ENCODE peak calls at places on chromosomes 3 and 15, in ten cellular contexts. B is neural progenitor cell, H is IMR-90, I is uterus, Z is stomach, W is transverse colon, R is esophagus muscularis mucosa, T is mucosa of descending colon, E is epithelial cell of esophagus, N is HepG2. V is an unnamed sample.

GRCh38 chr3:100911956-100912355 is 81.3 kb downstream of the ABI3BP start:
- DNase-seq in B (no peak), H (no peak), I (no peak), Z (no peak), W (no peak), R (no peak), T (no peak), E (no peak), N (no peak), V (no peak)

GRCh38 chr3:83514130-83514914 is 1444.5 kb upstream of the CADM2 start:
- DNase-seq in B (no peak), H (no peak), I (no peak), Z (no peak), W (no peak), R (no peak), T (no peak), E (peak; percentile 37), N (no peak), V (no peak)

GRCh38 chr3:56985460-56986327 is 74.8 kb upstream of the SPATA12 start:
- DNase-seq in B (no peak), H (peak; percentile 38), I (no peak), Z (no peak), W (no peak), R (no peak), T (no peak), E (no peak), N (no peak), V (no peak)

GRCh38 chr15:84973492-84974460 is 7.9 kb upstream of the PDE8A start:
- DNase-seq in B (no peak), H (peak; percentile 32), I (no peak), Z (no peak), W (no peak), R (no peak), T (no peak), E (no peak), N (no peak), V (no peak)

GRCh38 chr15:60589253-60589652 is 110.3 kb upstream of the ICE2 start:
- DNase-seq in B (no peak), H (no peak), I (no peak), Z (no peak), W (peak; percentile 46), R (no peak), T (no peak), E (no peak), N (no peak), V (no peak)

GRCh38 chr3:71104090-71104489 is 479.4 kb downstream of the FOXP1 start:
- DNase-seq in B (no peak), H (peak; percentile 99), I (no peak), Z (no peak), W (no peak), R (no peak), T (no peak), E (peak; percentile 28), N (no peak), V (peak; percentile 87)

GRCh38 chr3:155078959-155079794 is 942 bp upstream of the MME start:
- DNase-seq in B (peak; percentile 52), H (peak; percentile 57), I (no peak), Z (no peak), W (no peak), R (no peak), T (no peak), E (no peak), N (no peak), V (no peak)

GRCh38 chr3:177134811-177135210 is 62.5 kb downstream of the TBL1XR1 start:
- DNase-seq in B (no peak), H (no peak), I (no peak), Z (no peak), W (no peak), R (no peak), T (no peak), E (no peak), N (no peak), V (no peak)

GRCh38 chr3:160486459-160486869 is 36.9 kb upstream of the TRIM59 start:
- DNase-seq in B (peak; percentile 42), H (peak; percentile 71), I (no peak), Z (no peak), W (no peak), R (no peak), T (no peak), E (peak; percentile 56), N (peak; percentile 15), V (no peak)

GRCh38 chr3:101146946-101147345 is 153.7 kb upstream of the ABI3BP start:
- DNase-seq in B (peak; percentile 9), H (no peak), I (no peak), Z (no peak), W (no peak), R (no peak), T (no peak), E (no peak), N (no peak), V (no peak)

GRCh38 chr15:86830304-86830703 is 750.6 kb downstream of the AGBL1 start:
- DNase-seq in B (no peak), H (no peak), I (no peak), Z (no peak), W (no peak), R (no peak), T (no peak), E (peak; percentile 63), N (no peak), V (no peak)

GRCh38 chr15:81111510-81112375 is 22.3 kb upstream of the CFAP161 start:
- DNase-seq in B (no peak), H (no peak), I (no peak), Z (no peak), W (no peak), R (no peak), T (no peak), E (peak; percentile 82), N (no peak), V (no peak)

GRCh38 chr3:116445291-116445841 is at the start of gene LSAMP:
- DNase-seq in B (peak; percentile 94), H (peak; percentile 35), I (no peak), Z (no peak), W (peak; percentile 13), R (no peak), T (no peak), E (no peak), N (no peak), V (no peak)

GRCh38 chr3:116446037-116446436 is 750 bp upstream of the LSAMP start:
- DNase-seq in B (no peak), H (no peak), I (no peak), Z (no peak), W (no peak), R (no peak), T (no peak), E (no peak), N (no peak), V (no peak)

GRCh38 chr3:116444099-116444700 is 1.1 kb downstream of the LSAMP start:
- DNase-seq in B (peak; percentile 2), H (peak; percentile 5), I (no peak), Z (no peak), W (no peak), R (no peak), T (no peak), E (no peak), N (no peak), V (no peak)

GRCh38 chr3:116443096-116443793 is 2.0 kb downstream of the LSAMP start:
- DNase-seq in B (peak; percentile 3), H (peak; percentile 34), I (no peak), Z (no peak), W (no peak), R (no peak), T (no peak), E (no peak), N (no peak), V (no peak)

DNA sequence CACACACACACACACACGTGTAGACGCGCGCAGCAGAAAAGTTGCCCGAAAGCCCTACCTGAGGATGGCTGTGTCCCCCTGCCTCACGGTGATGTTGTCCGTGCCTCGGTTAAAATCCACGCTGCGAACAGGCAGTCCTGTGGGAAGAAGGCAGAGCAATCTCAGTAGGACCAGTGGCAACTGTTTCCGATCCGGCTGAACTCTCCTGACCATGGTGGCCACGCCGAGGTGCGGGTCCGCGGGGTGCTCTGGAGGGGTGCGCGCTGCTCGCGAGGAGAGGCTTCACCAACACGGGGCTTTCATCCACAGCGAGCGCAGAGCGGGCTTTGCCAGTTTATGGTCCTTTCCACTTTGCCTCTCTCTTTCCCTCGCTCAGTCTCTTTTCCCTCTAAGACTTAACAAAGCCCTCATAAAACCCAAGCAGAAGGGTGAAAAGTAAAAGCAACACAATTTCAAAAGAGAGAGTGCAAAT is 432 bp downstream of the LSAMP start:
- DNase-seq in B (peak; percentile 61), H (no peak), I (no peak), Z (no peak), W (no peak), R (no peak), T (no peak), E (no peak), N (no peak), V (no peak)
- H3K4me3 ChIP-seq in B (peak overlapping the region; percentile 77), H (peak overlapping the region; percentile 67), I (peak overlapping the region; percentile 29), Z (peak overlapping the region; percentile 38), W (peak overlapping the region; percentile 43), R (peak overlapping the region; percentile 37), T (no peak overlapping the region), E (no peak overlapping the region), N (no peak overlapping the region), V (peak overlapping the region; percentile 64)

DNA sequence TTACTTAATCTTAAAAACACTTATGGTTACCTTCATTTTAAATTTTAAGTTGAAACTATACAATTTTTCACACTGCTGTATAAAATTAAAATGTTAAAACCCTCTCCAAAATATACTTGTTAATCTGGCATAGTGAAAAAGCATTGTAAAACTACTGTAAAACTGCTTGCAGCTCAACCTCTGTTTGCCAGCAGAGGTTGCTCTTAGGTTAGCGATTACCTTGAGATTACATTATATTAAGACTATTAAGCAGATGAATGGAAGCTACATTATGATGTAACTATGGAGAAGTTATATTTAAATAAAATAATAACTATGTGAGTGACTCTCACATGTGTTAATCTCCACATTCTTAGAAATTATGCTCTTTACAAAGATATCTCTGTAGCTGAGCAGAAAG is 143.6 kb upstream of the SLITRK3 start:
- DNase-seq in B (peak; percentile 8), H (peak; percentile 4), I (no peak), Z (no peak), W (no peak), R (no peak), T (no peak), E (peak; percentile 42), N (no peak), V (no peak)
- TF ChIP-seq CTCF in B (peak; percentile 51), H (no peak), I (peak; percentile 23), Z (no peak), W (no peak), R (peak; percentile 57), T (no peak), E (peak; percentile 59), N (no peak), V (no peak)

DNA sequence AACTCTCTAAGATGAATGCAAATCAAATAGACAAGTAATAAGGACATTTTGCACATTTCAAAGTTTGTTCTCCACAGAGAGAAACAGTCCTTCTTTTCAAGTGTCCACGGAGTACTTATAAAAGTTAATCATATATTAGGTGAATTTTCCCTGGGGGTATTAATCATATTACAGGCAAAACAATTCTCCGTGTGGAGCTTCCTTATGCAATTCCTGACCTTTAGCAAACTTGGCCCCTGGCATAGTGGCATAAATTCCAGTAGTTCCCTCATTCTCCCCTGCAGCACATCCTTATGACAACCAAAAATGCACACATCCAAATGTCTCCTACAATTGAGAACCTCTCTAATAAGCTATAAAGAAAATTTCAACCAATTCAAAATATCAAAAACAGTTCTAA is 34.4 kb downstream of the FSIP1 start:
- DNase-seq in B (no peak), H (no peak), I (no peak), Z (no peak), W (no peak), R (no peak), T (no peak), E (peak; percentile 47), N (no peak), V (no peak)
- H3K4me3 ChIP-seq in B (no peak overlapping the region), H (no peak overlapping the region), I (no peak overlapping the region), Z (no peak overlapping the region), W (no peak overlapping the region), R (no peak overlapping the region), T (no peak overlapping the region), E (no peak overlapping the region), N (no peak overlapping the region), V (no peak overlapping the region)

GRCh38 chr3:46395210-46395661 is 11.6 kb downstream of the CCR5AS start:
- DNase-seq in B (no peak), H (peak; percentile 33), I (no peak), Z (no peak), W (no peak), R (no peak), T (no peak), E (peak; percentile 38), N (no peak), V (no peak)
- TF ChIP-seq CTCF in B (peak; percentile 9), H (no peak), I (no peak), Z (no peak), W (no peak), R (no peak), T (no peak), E (no peak), N (no peak), V (no peak)